ENCODE peak calls at places on chromosomes 6 and 20, in ten cellular contexts. Z is OCI-LY7; N is naive thymus-derived CD4-positive, alpha-beta T cell; Y is heart right ventricle; B is prostate gland; R is GM23248; W is CD4-positive, CD25-positive, alpha-beta regulatory T cell; K is endodermal cell; G is MG63; I is CD4-positive, alpha-beta memory T cell. F is an unnamed sample.

GRCh38 chr20:52379723-52380336 is 188.3 kb upstream of the ZFP64 start:
- DNase-seq in Z (peak; percentile 11), N (peak; percentile 25), Y (peak; percentile 15), B (no peak), R (peak; percentile 53), W (peak; percentile 3), K (peak; percentile 79), G (peak; percentile 6), I (peak; percentile 23), F (peak; percentile 55)

GRCh38 chr6:42177514-42178364 is 4.6 kb downstream of the GUCA1A start:
- DNase-seq in Z (no peak), N (peak; percentile 4), Y (no peak), B (no peak), R (no peak), W (no peak), K (peak; percentile 93), G (no peak), I (no peak), F (no peak)

GRCh38 chr20:62222266-62222850 is 2.3 kb upstream of the HRH3 start:
- DNase-seq in Z (no peak), N (no peak), Y (no peak), B (no peak), R (no peak), W (no peak), K (no peak), G (no peak), I (no peak), F (no peak)

GRCh38 chr6:115882174-115882573 is 178.5 kb downstream of the FRK start:
- DNase-seq in Z (no peak), N (no peak), Y (no peak), B (no peak), R (no peak), W (no peak), K (no peak), G (no peak), I (no peak), F (no peak)

GRCh38 chr20:21047981-21048380 is 58.2 kb downstream of the LINC00237 start:
- DNase-seq in Z (no peak), N (no peak), Y (no peak), B (no peak), R (peak; percentile 3), W (no peak), K (no peak), G (no peak), I (no peak), F (no peak)

GRCh38 chr20:3227511-3227910 is 11.5 kb downstream of the SLC4A11 start:
- DNase-seq in Z (no peak), N (no peak), Y (no peak), B (no peak), R (no peak), W (no peak), K (no peak), G (no peak), I (no peak), F (no peak)

GRCh38 chr20:9550283-9550682 is 35.9 kb downstream of the LAMP5 start:
- DNase-seq in Z (no peak), N (no peak), Y (no peak), B (no peak), R (no peak), W (no peak), K (no peak), G (no peak), I (no peak), F (no peak)

GRCh38 chr20:7269452-7269851 is 502.0 kb downstream of the BMP2 start:
- DNase-seq in Z (no peak), N (no peak), Y (no peak), B (no peak), R (no peak), W (no peak), K (no peak), G (no peak), I (no peak), F (no peak)

GRCh38 chr6:138278326-138278725 is 60.0 kb upstream of the PBOV1 start:
- DNase-seq in Z (no peak), N (no peak), Y (peak; percentile 18), B (peak; percentile 35), R (peak; percentile 62), W (no peak), K (peak; percentile 67), G (no peak), I (no peak), F (no peak)

GRCh38 chr20:42258568-42258967 is 640.4 kb upstream of the CHD6 start:
- DNase-seq in Z (no peak), N (no peak), Y (no peak), B (no peak), R (no peak), W (no peak), K (no peak), G (no peak), I (no peak), F (no peak)

GRCh38 chr6:45677381-45677992 is 299.8 kb upstream of the SUPT3H start:
- DNase-seq in Z (peak; percentile 89), N (peak; percentile 62), Y (peak; percentile 24), B (peak; percentile 37), R (no peak), W (peak; percentile 86), K (peak; percentile 31), G (no peak), I (peak; percentile 58), F (peak; percentile 60)

GRCh38 chr6:134577998-134578397 is 260.1 kb upstream of the SGK1 start:
- DNase-seq in Z (no peak), N (no peak), Y (no peak), B (no peak), R (peak; percentile 55), W (no peak), K (no peak), G (no peak), I (no peak), F (no peak)

GRCh38 chr6:41672816-41673703 is 34.8 kb downstream of the MDFI start:
- DNase-seq in Z (no peak), N (no peak), Y (no peak), B (no peak), R (no peak), W (no peak), K (peak; percentile 46), G (no peak), I (no peak), F (no peak)

GRCh38 chr20:49279677-49280462 is 2.0 kb upstream of the ZNFX1 start:
- DNase-seq in Z (peak; percentile 53), N (no peak), Y (no peak), B (no peak), R (peak; percentile 26), W (peak; percentile 52), K (no peak), G (no peak), I (no peak), F (no peak)

GRCh38 chr20:49281913-49282467 is 4.1 kb upstream of the ZNFX1 start:
- DNase-seq in Z (no peak), N (no peak), Y (no peak), B (no peak), R (no peak), W (no peak), K (peak; percentile 51), G (no peak), I (no peak), F (no peak)

GRCh38 chr20:49278817-49279676 is 1.2 kb upstream of the ZNFX1 start:
- DNase-seq in Z (peak; percentile 46), N (no peak), Y (no peak), B (no peak), R (peak; percentile 69), W (no peak), K (peak; percentile 46), G (peak; percentile 35), I (no peak), F (peak; percentile 35)

GRCh38 chr20:49281059-49281912 is 3.4 kb upstream of the ZNFX1 start:
- DNase-seq in Z (peak; percentile 55), N (no peak), Y (no peak), B (no peak), R (peak; percentile 31), W (no peak), K (peak; percentile 84), G (peak; percentile 58), I (no peak), F (no peak)

GRCh38 chr20:49280463-49281058 is 2.7 kb upstream of the ZNFX1 start:
- DNase-seq in Z (peak; percentile 29), N (no peak), Y (no peak), B (no peak), R (peak; percentile 21), W (no peak), K (no peak), G (no peak), I (no peak), F (no peak)
- H3K9me3 ChIP-seq in Z (no peaks in the 10 kb centered on the region), N (peaks cover 32% of the 10 kb centered on the region), Y (peaks cover 52% of the 10 kb centered on the region), B (no peaks in the 10 kb centered on the region), R (no peaks in the 10 kb centered on the region), W (peaks cover 60% of the 10 kb centered on the region), K (peaks cover 48% of the 10 kb centered on the region), G (peaks cover 3% of the 10 kb centered on the region), I (peaks cover 24% of the 10 kb centered on the region), F (peaks cover 58% of the 10 kb centered on the region)

GRCh38 chr6:92688328-92688727 is 731.0 kb downstream of the EPHA7 start:
- DNase-seq in Z (peak; percentile 77), N (no peak), Y (no peak), B (no peak), R (no peak), W (no peak), K (no peak), G (no peak), I (no peak), F (no peak)
- H3K9me3 ChIP-seq in Z (no peaks in the 10 kb centered on the region), N (no peaks in the 10 kb centered on the region), Y (no peaks in the 10 kb centered on the region), B (no peaks in the 10 kb centered on the region), R (no peaks in the 10 kb centered on the region), W (no peaks in the 10 kb centered on the region), K (no peaks in the 10 kb centered on the region), G (no peaks in the 10 kb centered on the region), I (no peaks in the 10 kb centered on the region), F (no peaks in the 10 kb centered on the region)

DNA sequence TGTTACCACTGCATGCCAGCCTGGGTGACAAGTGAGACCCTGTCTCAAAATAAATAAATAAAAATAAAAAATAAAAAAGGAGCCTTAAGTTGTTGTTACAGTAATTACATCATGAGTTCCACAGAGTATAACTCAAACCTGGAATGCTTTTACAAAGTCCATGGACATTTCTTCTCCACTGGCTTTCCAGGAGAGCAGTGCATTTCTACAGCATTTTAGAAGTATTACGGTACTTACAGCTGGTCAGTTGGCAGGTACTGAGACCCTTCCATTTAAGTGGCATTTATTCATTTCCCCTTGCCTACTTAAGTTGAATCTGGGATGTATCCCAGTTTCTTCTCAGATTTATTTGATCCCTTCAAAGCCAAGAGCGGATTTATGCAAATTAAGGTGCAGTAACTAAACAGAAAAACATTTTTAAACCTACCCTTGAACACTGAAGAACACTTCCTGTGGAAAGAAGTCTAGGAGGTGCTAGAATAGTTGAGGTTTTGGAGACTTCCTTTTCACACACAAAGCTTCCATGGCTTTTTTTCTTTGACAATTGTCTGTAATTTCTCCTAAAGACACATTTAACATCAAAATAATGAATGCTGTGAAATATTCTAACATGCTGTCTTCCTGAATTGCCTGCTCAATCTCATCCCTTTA is 3.3 kb downstream of the PRDM13 start:
- DNase-seq in Z (no peak), N (no peak), Y (no peak), B (no peak), R (no peak), W (no peak), K (no peak), G (no peak), I (no peak), F (no peak)
- H3K9me3 ChIP-seq in Z (no peaks in the 10 kb centered on the region), N (no peaks in the 10 kb centered on the region), Y (no peaks in the 10 kb centered on the region), B (no peaks in the 10 kb centered on the region), R (no peaks in the 10 kb centered on the region), W (peaks cover 9% of the 10 kb centered on the region), K (no peaks in the 10 kb centered on the region), G (no peaks in the 10 kb centered on the region), I (no peaks in the 10 kb centered on the region), F (no peaks in the 10 kb centered on the region)

DNA sequence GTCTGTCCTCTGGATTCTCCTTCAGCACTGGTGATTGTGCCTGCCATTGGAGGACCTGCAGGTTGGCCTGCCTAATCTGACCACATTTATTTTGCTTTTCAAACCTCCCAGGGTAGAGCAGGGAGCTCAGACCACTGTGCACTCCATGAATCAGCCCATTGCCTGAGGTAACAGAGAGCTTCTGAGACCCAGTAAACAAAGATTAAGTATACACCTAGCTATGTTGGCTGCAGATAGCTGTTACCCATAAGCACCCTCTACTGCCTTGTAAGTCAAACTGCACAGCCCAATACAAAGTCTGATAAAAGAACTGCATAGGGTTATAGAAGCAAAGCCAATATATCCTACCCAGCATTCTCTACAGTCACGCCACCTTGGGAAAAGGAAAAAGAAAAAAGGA is 338.7 kb downstream of the HTR1B start:
- DNase-seq in Z (no peak), N (no peak), Y (no peak), B (no peak), R (peak; percentile 6), W (no peak), K (no peak), G (no peak), I (no peak), F (no peak)
- H3K9me3 ChIP-seq in Z (no peaks in the 10 kb centered on the region), N (no peaks in the 10 kb centered on the region), Y (peaks cover 32% of the 10 kb centered on the region), B (no peaks in the 10 kb centered on the region), R (no peaks in the 10 kb centered on the region), W (peaks cover 10% of the 10 kb centered on the region), K (no peaks in the 10 kb centered on the region), G (no peaks in the 10 kb centered on the region), I (no peaks in the 10 kb centered on the region), F (peaks cover 10% of the 10 kb centered on the region)